ENCODE peak calls at places on chromosomes 13 and 19, in nine cellular contexts. E, Y, I, W, L, V, A, O and S are unnamed samples.

GRCh38 chr19:18153555-18154134 is 682 bp downstream of the PIK3R2 start:
- DNase-seq in W (no peak), O (no peak), E (peak), A (no peak), I (no peak), V (peak), L (no peak), Y (no peak), S (no peak)

GRCh38 chr19:54154603-54155345 is 4.7 kb downstream of the LENG1 start:
- DNase-seq in W (no peak), A (no peak), L (no peak), V (no peak), O (no peak), E (no peak), I (no peak), Y (no peak), S (no peak)

GRCh38 chr19:48685583-48685982 is 10.2 kb upstream of the FUT2 start:
- DNase-seq in Y (no peak), A (no peak), W (no peak), O (no peak), L (no peak), V (no peak), I (no peak), E (no peak), S (no peak)

GRCh38 chr19:15511671-15512424 is 3.5 kb downstream of the CYP4F22 start:
- DNase-seq in E (no peak), A (no peak), I (no peak), L (no peak), V (no peak), O (no peak), Y (no peak), W (no peak), S (no peak)

GRCh38 chr19:54047626-54048025 is 16.1 kb downstream of the VSTM1 start:
- DNase-seq in Y (no peak), E (no peak), W (no peak), L (no peak), O (no peak), A (peak), I (no peak), V (no peak), S (no peak)

GRCh38 chr19:8135946-8136618 is 13.3 kb downstream of the FBN3 start:
- DNase-seq in E (no peak), W (no peak), L (no peak), O (no peak), I (no peak), A (no peak), Y (no peak), V (no peak), S (no peak)

GRCh38 chr13:99650410-99650809 is 149.1 kb downstream of the TM9SF2 start:
- DNase-seq in V (no peak), L (no peak), Y (no peak), O (no peak), A (no peak), E (no peak), W (no peak), I (no peak), S (no peak)

GRCh38 chr19:45163156-45163555 is 2.4 kb upstream of the NKPD1 start:
- DNase-seq in Y (no peak), L (no peak), E (no peak), A (no peak), O (no peak), V (no peak), I (no peak), W (no peak), S (no peak)

GRCh38 chr13:69950160-69950559 is 157.5 kb upstream of the ATXN8OS start:
- DNase-seq in I (no peak), W (no peak), L (no peak), O (no peak), A (no peak), Y (no peak), V (no peak), E (no peak), S (no peak)

GRCh38 chr19:38647368-38647965 is at the start of gene ACTN4:
- DNase-seq in O (peak), V (peak), L (peak), I (peak), A (peak), Y (peak), E (peak), W (peak), S (peak)

GRCh38 chr13:72521965-72522661 is 205.3 kb downstream of the MZT1 start:
- DNase-seq in A (no peak), L (no peak), W (no peak), V (no peak), I (no peak), O (no peak), E (no peak), Y (no peak), S (no peak)

GRCh38 chr13:34638897-34639296 is 303.2 kb upstream of the NBEA start:
- DNase-seq in Y (no peak), L (no peak), I (no peak), V (no peak), W (no peak), A (no peak), O (no peak), E (no peak), S (no peak)

GRCh38 chr13:19818223-19818842 is 35.6 kb upstream of the PSPC1 start:
- DNase-seq in L (peak), A (peak), W (no peak), V (no peak), Y (peak), E (peak), O (no peak), I (peak), S (peak)

GRCh38 chr19:11164879-11165406 is 9.4 kb upstream of the SPC24 start:
- DNase-seq in W (peak), O (no peak), I (no peak), A (peak), L (no peak), Y (peak), V (peak), E (peak), S (no peak)

GRCh38 chr13:36212789-36213188 is 1.6 kb downstream of the SOHLH2 start:
- DNase-seq in A (no peak), Y (no peak), I (no peak), O (no peak), W (no peak), E (no peak), V (no peak), L (no peak), S (no peak)

GRCh38 chr19:47142779-47143178 is 12.1 kb downstream of the SAE1 start:
- DNase-seq in L (no peak), O (no peak), W (no peak), I (no peak), Y (no peak), A (no peak), V (no peak), E (no peak), S (no peak)

GRCh38 chr19:21256722-21257121 is 72.5 kb downstream of the ZNF708 start:
- DNase-seq in Y (no peak), W (no peak), L (peak), V (no peak), E (no peak), O (no peak), I (peak), A (peak), S (no peak)

GRCh38 chr13:31046711-31047279 is 114.3 kb downstream of the TEX26 start:
- DNase-seq in O (no peak), L (no peak), W (no peak), E (peak), Y (peak), A (peak), I (no peak), V (peak), S (no peak)

GRCh38 chr19:47391510-47392223 is 27.7 kb downstream of the MEIS3 start:
- DNase-seq in L (peak), E (peak), V (peak), W (peak), O (peak), Y (peak), I (peak), A (peak), S (peak)

GRCh38 chr13:28486144-28486543 is 8.8 kb downstream of the FLT1 start:
- DNase-seq in I (no peak), A (no peak), Y (no peak), L (no peak), W (no peak), E (no peak), V (no peak), O (no peak), S (no peak)

GRCh38 chr19:10120538-10121198 is 969 bp upstream of the EIF3G start:
- DNase-seq in A (no peak), I (no peak), W (no peak), Y (no peak), E (no peak), V (no peak), O (no peak), L (no peak), S (no peak)

GRCh38 chr13:95288899-95289500 is 12.3 kb downstream of the ABCC4 start:
- DNase-seq in V (no peak), E (no peak), L (no peak), O (no peak), I (no peak), Y (no peak), W (no peak), A (no peak), S (no peak)

GRCh38 chr19:42441047-42441440 is 1.7 kb downstream of the CXCL17 start:
- DNase-seq in W (no peak), A (no peak), Y (no peak), O (no peak), I (no peak), V (no peak), L (no peak), E (no peak), S (no peak)

GRCh38 chr19:55300821-55301458 is 17.1 kb downstream of the BRSK1 start:
- DNase-seq in I (no peak), A (no peak), E (no peak), Y (no peak), O (no peak), W (no peak), L (no peak), V (no peak), S (no peak)

GRCh38 chr19:41849067-41849466 is 4.2 kb downstream of the DMRTC2 start:
- DNase-seq in I (no peak), W (no peak), O (no peak), L (no peak), Y (no peak), E (no peak), V (no peak), A (no peak), S (no peak)

GRCh38 chr19:40686882-40687524 is 3.4 kb downstream of the NUMBL start:
- DNase-seq in Y (no peak), O (no peak), A (no peak), E (no peak), L (peak), V (no peak), W (no peak), I (no peak), S (peak)

GRCh38 chr19:15101479-15102082 is 5.6 kb upstream of the SYDE1 start:
- DNase-seq in A (peak), L (peak), O (no peak), V (no peak), E (no peak), Y (no peak), W (peak), I (peak), S (peak)

GRCh38 chr13:90793261-90793785 is 554.2 kb upstream of the MIR17HG start:
- DNase-seq in E (no peak), O (no peak), I (no peak), A (no peak), Y (no peak), L (no peak), V (no peak), W (no peak), S (no peak)

GRCh38 chr13:98839826-98840769 is 87.6 kb upstream of the SLC15A1 start:
- DNase-seq in Y (peak), I (peak), L (peak), E (peak), A (peak), V (peak), W (peak), O (no peak), S (peak)

GRCh38 chr13:37878921-37879320 is 9.3 kb upstream of the TRPC4 start:
- DNase-seq in L (no peak), W (no peak), I (no peak), E (no peak), V (no peak), A (no peak), O (no peak), Y (no peak), S (no peak)

GRCh38 chr13:46896346-46897138 is at the start of gene HTR2A:
- DNase-seq in L (no peak), Y (peak), W (no peak), V (peak), A (peak), E (peak), O (no peak), I (no peak), S (no peak)

GRCh38 chr19:36140289-36141038 is 598 bp downstream of the CAPNS1 start:
- DNase-seq in I (no peak), W (peak), V (peak), E (peak), Y (peak), A (peak), O (no peak), L (peak), S (peak)
- TF ChIP-seq POLR2A in I (no peak), W (no peak), V (no peak), E (no peak), Y (no peak), A (no peak), O (no peak), L (peak), S (peak)

GRCh38 chr19:30675086-30675485 is 302.9 kb downstream of the ZNF536 start:
- DNase-seq in V (no peak), A (no peak), I (no peak), O (no peak), W (no peak), E (no peak), Y (no peak), L (no peak), S (no peak)
- TF ChIP-seq POLR2A in V (no peak), A (no peak), I (no peak), O (no peak), W (no peak), E (no peak), Y (no peak), L (no peak), S (no peak)

DNA sequence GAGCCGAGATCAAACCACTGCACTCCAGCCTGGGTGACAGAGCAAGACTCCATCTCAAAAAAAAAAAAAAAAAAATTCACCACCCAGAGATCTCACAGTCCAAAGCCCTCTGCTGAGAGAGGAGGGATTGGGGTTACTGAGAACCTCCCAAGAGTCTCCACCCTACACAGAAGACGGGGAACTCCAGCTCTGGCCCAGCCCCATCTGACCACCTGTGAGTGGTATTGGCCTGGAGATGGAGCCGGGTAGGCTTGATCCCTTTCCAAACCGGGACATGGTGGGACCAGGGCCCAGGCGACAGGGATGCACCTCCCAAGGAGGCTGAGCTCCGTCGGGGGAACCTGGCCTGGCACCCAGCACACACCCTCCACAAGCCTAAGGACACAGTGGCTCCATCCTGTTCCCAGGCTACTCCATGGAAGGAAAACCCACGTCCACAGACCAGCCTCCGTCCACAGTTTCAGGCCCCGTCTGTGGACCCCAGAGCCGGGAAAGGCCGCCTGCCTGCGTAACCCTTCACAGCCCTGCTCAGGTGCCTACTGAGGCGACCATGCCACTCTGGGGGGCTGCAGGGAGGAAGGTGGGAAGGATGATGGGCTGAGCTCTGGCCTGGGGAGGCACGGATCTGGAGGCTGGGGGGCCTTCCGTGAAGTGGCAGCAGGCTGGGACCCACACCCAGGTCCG is 1.8 kb downstream of the TMEM259 start:
- DNase-seq in V (no peak), A (no peak), E (no peak), I (no peak), L (no peak), Y (no peak), O (no peak), W (no peak), S (no peak)
- TF ChIP-seq POLR2A in V (no peak), A (no peak), E (no peak), I (no peak), L (no peak), Y (no peak), O (no peak), W (no peak), S (no peak)

GRCh38 chr13:21075303-21076264 is 14.2 kb upstream of the LATS2 start:
- DNase-seq in L (no peak), W (peak), I (no peak), A (peak), E (peak), O (no peak), V (peak), Y (no peak), S (peak)
- TF ChIP-seq POLR2A in L (no peak), W (no peak), I (no peak), A (no peak), E (no peak), O (no peak), V (no peak), Y (no peak), S (no peak)